ENCODE peak calls at places on chromosomes 13 and 19, in four cellular contexts. One of them, this sample, is unnamed.

GRCh38 chr19:48799358-48800300 is 11.2 kb downstream of the BCAT2 start:
- DNase-seq in GM12891: no peak
- DNase-seq in GM12878: no peak
- DNase-seq in K562: no peak
- DNase-seq in this sample: no peak

GRCh38 chr13:29969286-29969685 is 118.9 kb upstream of the UBL3 start:
- DNase-seq in GM12878: no peak
- DNase-seq in GM12891: no peak
- DNase-seq in K562: no peak
- DNase-seq in this sample: no peak

GRCh38 chr13:105914637-105915036 is 620.8 kb downstream of the EFNB2 start:
- DNase-seq in GM12878: no peak
- DNase-seq in K562: no peak
- DNase-seq in GM12891: no peak
- DNase-seq in this sample: no peak

GRCh38 chr19:55175117-55175867 is 4.8 kb downstream of the SYT5 start:
- DNase-seq in K562: peak; percentile 94
- DNase-seq in GM12878: no peak
- DNase-seq in GM12891: no peak
- DNase-seq in this sample: no peak

GRCh38 chr19:38529610-38530009 is 88.1 kb downstream of the MAP4K1 start:
- DNase-seq in K562: no peak
- DNase-seq in GM12878: no peak
- DNase-seq in GM12891: no peak
- DNase-seq in this sample: no peak

GRCh38 chr13:84645196-84646071 is 763.2 kb upstream of the SLITRK1 start:
- DNase-seq in GM12878: no peak
- DNase-seq in GM12891: no peak
- DNase-seq in K562: no peak
- DNase-seq in this sample: no peak

GRCh38 chr13:113793718-113794085 is 34.7 kb downstream of the TMEM255B start:
- DNase-seq in GM12891: no peak
- DNase-seq in K562: no peak
- DNase-seq in GM12878: no peak
- DNase-seq in this sample: no peak

GRCh38 chr13:91203430-91203829 is 144.1 kb upstream of the MIR17HG start:
- DNase-seq in GM12891: no peak
- DNase-seq in K562: no peak
- DNase-seq in GM12878: no peak
- DNase-seq in this sample: no peak

GRCh38 chr19:16327911-16328823 is 3.5 kb downstream of the KLF2 start:
- DNase-seq in K562: no peak
- DNase-seq in GM12891: no peak
- DNase-seq in GM12878: no peak
- DNase-seq in this sample: peak; percentile 98

GRCh38 chr19:55958356-55958755 is 10.7 kb downstream of the NLRP8 start:
- DNase-seq in GM12891: no peak
- DNase-seq in K562: no peak
- DNase-seq in GM12878: no peak
- DNase-seq in this sample: no peak

GRCh38 chr19:2627855-2628254 is 74.6 kb downstream of the GNG7 start:
- DNase-seq in GM12891: no peak
- DNase-seq in GM12878: no peak
- DNase-seq in K562: no peak
- DNase-seq in this sample: no peak

DNA sequence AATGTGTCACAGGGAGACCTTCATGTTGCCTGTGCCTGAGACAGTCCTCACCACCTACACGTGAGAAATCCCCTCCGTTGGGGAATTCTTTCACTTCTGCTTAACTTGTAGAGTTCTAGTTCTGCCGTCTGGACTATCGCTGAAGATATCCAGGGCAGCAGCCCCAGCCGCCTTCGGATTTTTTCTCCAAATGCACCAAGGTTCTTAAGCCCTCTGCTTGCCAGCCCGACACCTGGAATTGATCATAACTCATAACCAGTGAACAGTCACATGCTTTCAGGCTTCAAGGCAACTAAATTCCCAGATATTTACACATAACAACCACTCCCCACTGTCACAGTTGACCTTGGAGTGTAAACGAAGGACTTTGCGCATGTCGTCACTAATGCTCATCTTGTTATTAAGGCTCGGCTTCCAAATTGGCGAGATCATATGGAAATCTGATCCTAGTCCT is 114.4 kb downstream of the RAB20 start:
- DNase-seq in K562: no peak
- DNase-seq in GM12878: peak; percentile 52
- DNase-seq in GM12891: no peak
- DNase-seq in this sample: no peak
- TF ChIP-seq SPI1 in K562: no peak
- TF ChIP-seq SPI1 in GM12878: peak; percentile 93
- TF ChIP-seq SPI1 in GM12891: peak; percentile 95
- TF ChIP-seq SPI1 in this sample: no peak

GRCh38 chr19:13946414-13946813 is 5.9 kb upstream of the DCAF15 start:
- DNase-seq in K562: no peak
- DNase-seq in GM12891: no peak
- DNase-seq in GM12878: no peak
- DNase-seq in this sample: no peak
- TF ChIP-seq SPI1 in K562: no peak
- TF ChIP-seq SPI1 in GM12891: no peak
- TF ChIP-seq SPI1 in GM12878: no peak
- TF ChIP-seq SPI1 in this sample: no peak

DNA sequence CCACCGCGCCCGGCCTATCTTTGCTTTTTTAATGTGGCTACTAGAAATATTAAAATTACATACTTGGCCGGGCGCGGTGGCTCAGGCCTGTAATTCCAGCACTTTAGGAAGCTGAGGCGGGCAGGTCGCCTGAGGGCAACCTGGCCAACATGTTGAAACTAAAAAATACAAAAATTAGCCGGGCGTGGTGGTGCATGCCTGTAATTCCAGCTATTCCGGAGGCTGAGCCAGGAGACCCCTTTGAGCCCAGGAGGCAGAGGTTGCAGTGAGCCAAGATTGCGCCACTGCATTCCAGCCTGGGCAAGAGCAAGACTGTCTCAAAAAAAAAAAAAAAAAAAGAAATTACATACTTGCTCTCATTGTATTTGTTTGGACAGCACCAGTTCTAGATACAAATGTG is 34.8 kb upstream of the DPRX start:
- DNase-seq in K562: no peak
- DNase-seq in GM12878: no peak
- DNase-seq in GM12891: no peak
- DNase-seq in this sample: no peak
- TF ChIP-seq SPI1 in K562: no peak
- TF ChIP-seq SPI1 in GM12878: no peak
- TF ChIP-seq SPI1 in GM12891: no peak
- TF ChIP-seq SPI1 in this sample: no peak

DNA sequence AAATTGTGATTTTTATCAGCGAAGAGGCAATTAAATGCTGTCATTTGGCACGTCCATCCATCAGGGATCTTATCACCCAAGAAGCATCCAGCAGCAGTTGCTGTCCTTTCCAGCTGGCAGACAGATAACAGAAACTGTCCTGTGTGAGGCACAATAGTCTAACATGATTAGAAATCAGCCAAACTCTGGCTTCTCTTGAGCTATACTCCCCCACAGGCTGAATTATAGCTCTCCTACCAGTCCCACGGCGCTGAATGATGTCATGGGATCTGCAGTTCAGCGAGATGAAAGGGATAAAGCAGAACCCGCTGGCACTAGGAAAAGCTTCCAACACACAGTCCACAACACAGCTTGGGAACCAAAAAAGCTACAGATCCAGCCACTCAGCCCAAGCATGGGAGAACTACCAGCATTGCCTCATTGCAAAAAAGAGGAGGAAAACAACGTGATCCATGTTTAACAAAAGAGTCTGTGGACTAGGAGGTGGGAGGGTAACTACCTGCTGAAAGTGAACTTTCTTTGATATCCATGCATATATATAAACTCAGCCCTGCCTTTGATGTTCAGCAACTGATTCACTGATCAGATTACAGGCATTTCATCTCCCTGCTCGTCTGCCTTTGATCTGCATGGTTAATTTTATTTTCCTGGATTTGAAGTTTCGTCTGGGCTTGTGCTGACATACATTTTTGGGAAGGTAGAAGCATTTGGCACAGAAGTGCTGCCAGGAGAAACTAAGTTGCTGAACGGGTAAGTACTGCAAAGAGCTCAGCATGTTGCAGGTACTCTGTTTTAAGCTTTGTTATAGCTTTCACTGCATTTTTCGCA is at the start of gene TNFRSF19:
- DNase-seq in GM12878: no peak
- DNase-seq in GM12891: no peak
- DNase-seq in K562: no peak
- DNase-seq in this sample: no peak
- TF ChIP-seq SPI1 in GM12878: no peak
- TF ChIP-seq SPI1 in GM12891: no peak
- TF ChIP-seq SPI1 in K562: no peak
- TF ChIP-seq SPI1 in this sample: no peak

GRCh38 chr13:27621116-27621365 is 651 bp upstream of the POLR1D start:
- DNase-seq in GM12891: no peak
- DNase-seq in GM12878: no peak
- DNase-seq in K562: no peak
- DNase-seq in this sample: no peak

GRCh38 chr13:27622881-27623280 is 1.2 kb downstream of the POLR1D start:
- DNase-seq in GM12891: no peak
- DNase-seq in K562: no peak
- DNase-seq in GM12878: no peak
- DNase-seq in this sample: no peak

GRCh38 chr13:27621366-27622101 is at the start of gene POLR1D:
- DNase-seq in K562: peak; percentile 84
- DNase-seq in GM12878: peak; percentile 41
- DNase-seq in GM12891: peak; percentile 71
- DNase-seq in this sample: peak; percentile 72

GRCh38 chr13:27620377-27621115 is at the start of gene LNX2:
- DNase-seq in GM12878: peak; percentile 80
- DNase-seq in GM12891: peak; percentile 90
- DNase-seq in K562: peak; percentile 93
- DNase-seq in this sample: peak; percentile 99

DNA sequence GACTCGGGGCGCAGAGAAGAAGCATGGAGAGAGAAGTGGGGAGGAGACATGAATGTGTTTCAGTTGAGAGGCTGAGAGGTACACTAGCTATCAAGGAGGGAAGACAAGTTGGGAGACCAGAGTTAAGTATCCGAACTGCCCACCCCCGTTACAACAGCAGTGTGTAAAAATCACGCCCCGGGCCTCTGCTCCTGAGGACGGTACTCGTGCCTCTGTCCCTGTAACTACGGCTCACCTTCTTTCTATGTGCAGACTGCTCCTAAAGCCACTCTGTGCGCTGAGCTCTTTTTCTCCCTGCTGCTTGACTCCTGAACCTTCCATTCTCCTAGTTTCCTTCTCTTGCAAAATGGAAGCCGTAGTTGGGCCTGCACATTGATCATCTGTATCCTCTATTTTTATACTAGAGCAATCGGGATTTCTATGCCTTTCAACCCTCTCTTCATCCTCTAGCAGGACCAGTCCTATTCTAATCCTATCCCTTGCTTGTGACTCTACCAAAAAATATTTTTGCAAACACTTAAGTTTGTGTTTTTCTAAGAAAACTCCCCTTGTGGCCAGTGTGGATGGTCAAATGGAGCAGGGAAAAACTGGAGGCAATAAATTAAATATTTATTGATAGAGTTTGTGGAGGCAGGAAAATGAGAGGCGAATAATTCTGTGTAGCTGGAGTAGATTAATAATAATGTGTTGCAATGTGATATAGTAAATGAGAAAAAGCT is 569 bp downstream of the POLR1D start:
- DNase-seq in K562: no peak
- DNase-seq in GM12891: no peak
- DNase-seq in GM12878: no peak
- DNase-seq in this sample: peak; percentile 9
- TF ChIP-seq SPI1 in K562: no peak
- TF ChIP-seq SPI1 in GM12891: no peak
- TF ChIP-seq SPI1 in GM12878: no peak
- TF ChIP-seq SPI1 in this sample: no peak

This sample was measured in HL-60.